ENCODE peak calls at places on chromosomes 3 and 15, in four cellular contexts. O, F, N and H are unnamed samples.

GRCh38 chr3:152071924-152072323 is 196.8 kb upstream of the MBNL1 start:
- DNase-seq in O (peak; percentile 46), F (peak; percentile 30), N (peak; percentile 19), H (no peak)

GRCh38 chr3:188194327-188194726 is 40.4 kb downstream of the LPP start:
- DNase-seq in O (no peak), F (no peak), N (no peak), H (no peak)

GRCh38 chr15:26838742-26839460 is 28.0 kb upstream of the GABRA5 start:
- DNase-seq in O (peak; percentile 68), F (peak; percentile 69), N (no peak), H (no peak)

GRCh38 chr15:99969261-99969960 is 236.2 kb upstream of the LYSMD4 start:
- DNase-seq in O (no peak), F (no peak), N (no peak), H (no peak)

GRCh38 chr3:57464011-57464410 is 80.1 kb downstream of the DNAH12 start:
- DNase-seq in O (no peak), F (no peak), N (no peak), H (no peak)

GRCh38 chr3:138187296-138188012 is at the start of gene ARMC8:
- DNase-seq in O (no peak), F (peak; percentile 56), N (peak; percentile 77), H (no peak)

GRCh38 chr3:66797916-66798560 is 200.1 kb upstream of the KBTBD8 start:
- DNase-seq in O (no peak), F (no peak), N (no peak), H (no peak)

GRCh38 chr15:87760915-87761314 is 495.6 kb downstream of the NTRK3 start:
- DNase-seq in O (no peak), F (no peak), N (no peak), H (no peak)

GRCh38 chr3:146967786-146968185 is 362.6 kb upstream of the PLSCR5 start:
- DNase-seq in O (no peak), F (no peak), N (no peak), H (no peak)

GRCh38 chr15:45919806-45920205 is 285.0 kb downstream of the SQOR start:
- DNase-seq in O (no peak), F (no peak), N (peak; percentile 32), H (no peak)

GRCh38 chr3:131658115-131658514 is 155.3 kb upstream of the MRPL3 start:
- DNase-seq in O (peak; percentile 4), F (no peak), N (peak; percentile 4), H (no peak)

GRCh38 chr3:60573494-60573893 is 677.8 kb downstream of the FHIT start:
- DNase-seq in O (no peak), F (no peak), N (no peak), H (no peak)

GRCh38 chr3:134253475-134254231 is 3.0 kb upstream of the RYK start:
- DNase-seq in O (no peak), F (no peak), N (no peak), H (no peak)

GRCh38 chr3:14876942-14877341 is 58.2 kb downstream of the FGD5 start:
- DNase-seq in O (no peak), F (no peak), N (no peak), H (no peak)

GRCh38 chr3:13617097-13617738 is 68.3 kb downstream of the FBLN2 start:
- DNase-seq in O (no peak), F (no peak), N (no peak), H (no peak)

GRCh38 chr15:88791637-88792036 is 11.6 kb upstream of the ACAN start:
- DNase-seq in O (no peak), F (no peak), N (no peak), H (no peak)

GRCh38 chr3:78244136-78244535 is 1204.2 kb downstream of the ROBO2 start:
- DNase-seq in O (no peak), F (no peak), N (no peak), H (no peak)

GRCh38 chr15:41926184-41927056 is 32.6 kb upstream of the SPTBN5 start:
- DNase-seq in O (no peak), F (no peak), N (peak; percentile 34), H (no peak)

GRCh38 chr15:60374628-60375081 is 23.1 kb downstream of the ANXA2 start:
- DNase-seq in O (no peak), F (peak; percentile 21), N (peak; percentile 98), H (no peak)
- TF ChIP-seq TARDBP in O (no peak), F (no peak), N (peak; percentile 55), H (no peak)

DNA sequence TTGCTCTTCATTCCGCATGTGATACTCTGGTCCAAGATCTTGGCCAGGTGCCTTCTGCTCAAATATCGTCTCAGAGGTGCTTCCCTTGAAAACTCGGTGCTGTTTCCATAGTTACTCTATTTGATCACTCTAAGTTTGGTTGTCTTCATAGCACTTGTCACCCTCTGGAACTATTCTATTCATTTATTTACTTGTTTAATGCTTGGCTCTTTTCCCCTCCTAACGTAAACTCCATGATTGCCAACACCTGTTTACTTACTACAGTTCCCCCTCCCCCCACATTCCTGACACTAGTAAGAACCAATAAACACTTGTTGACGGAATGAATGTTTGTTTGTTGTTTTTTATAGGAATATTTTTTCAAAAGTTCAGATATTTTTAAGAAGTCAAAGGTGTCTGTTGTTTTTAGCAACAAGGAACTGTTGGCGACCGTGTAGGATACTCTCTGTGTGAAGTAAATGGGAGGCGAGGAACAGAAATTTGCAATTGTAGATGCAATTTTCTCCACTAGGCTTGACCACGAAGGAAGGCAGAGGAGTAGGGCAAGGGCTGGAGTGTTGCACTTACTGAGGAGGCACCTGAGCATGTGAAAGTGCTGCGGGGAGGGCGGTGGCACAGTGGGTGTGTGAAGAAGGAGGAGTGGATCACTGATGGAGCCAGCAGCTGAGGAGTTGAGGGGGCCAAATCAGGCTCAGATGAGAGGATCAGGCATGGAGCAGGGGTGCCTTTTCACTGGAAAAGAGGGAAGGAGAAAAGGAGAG is 48.4 kb downstream of the MOBP start:
- DNase-seq in O (no peak), F (no peak), N (no peak), H (no peak)
- TF ChIP-seq TARDBP in O (no peak), F (no peak), N (no peak), H (no peak)

GRCh38 chr3:174973465-174973864 is 114.3 kb downstream of the NAALADL2 start:
- DNase-seq in O (no peak), F (no peak), N (peak; percentile 1), H (no peak)
- TF ChIP-seq TARDBP in O (no peak), F (no peak), N (no peak), H (no peak)

GRCh38 chr15:68274184-68274848 is 3.2 kb upstream of the FEM1B start:
- DNase-seq in O (no peak), F (no peak), N (no peak), H (no peak)

GRCh38 chr15:68268405-68268804 is 9.1 kb upstream of the FEM1B start:
- DNase-seq in O (no peak), F (no peak), N (no peak), H (no peak)

GRCh38 chr15:68272797-68273271 is 4.7 kb upstream of the FEM1B start:
- DNase-seq in O (no peak), F (no peak), N (no peak), H (no peak)

GRCh38 chr15:68275165-68275746 is 2.3 kb upstream of the FEM1B start:
- DNase-seq in O (no peak), F (no peak), N (peak; percentile 68), H (no peak)

DNA sequence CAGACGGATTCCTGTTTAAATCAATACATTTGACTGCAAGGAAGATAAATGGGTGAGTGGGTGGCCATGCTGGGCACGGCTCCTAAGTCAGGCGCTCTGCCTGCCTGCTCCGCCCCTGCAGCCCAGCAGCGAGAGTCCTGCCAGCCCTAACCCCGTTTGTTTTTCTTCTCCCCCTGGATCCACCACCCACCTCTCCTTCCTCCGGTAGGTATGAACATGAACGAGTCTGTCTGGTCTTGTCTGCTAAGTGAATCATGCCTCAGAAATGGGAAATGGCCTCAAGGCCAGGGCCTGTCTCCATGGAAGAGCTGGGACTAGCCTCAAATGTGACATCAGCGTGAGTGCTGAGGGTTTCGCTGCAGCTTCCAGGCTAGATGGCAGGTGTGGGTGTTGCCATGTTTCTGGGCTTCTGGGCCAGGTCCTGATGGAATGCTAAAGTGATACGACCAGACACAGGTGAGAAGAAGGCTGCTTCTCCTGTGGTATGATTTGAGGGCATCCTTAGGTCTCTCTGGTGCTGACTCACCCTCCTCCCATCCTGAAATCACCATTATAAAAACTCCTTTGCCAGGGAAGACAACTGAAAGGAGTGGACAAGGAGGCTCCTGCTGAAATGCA is 5.6 kb upstream of the FEM1B start:
- DNase-seq in O (no peak), F (peak; percentile 22), N (peak; percentile 63), H (no peak)
- TF ChIP-seq TARDBP in O (no peak), F (no peak), N (no peak), H (no peak)

DNA sequence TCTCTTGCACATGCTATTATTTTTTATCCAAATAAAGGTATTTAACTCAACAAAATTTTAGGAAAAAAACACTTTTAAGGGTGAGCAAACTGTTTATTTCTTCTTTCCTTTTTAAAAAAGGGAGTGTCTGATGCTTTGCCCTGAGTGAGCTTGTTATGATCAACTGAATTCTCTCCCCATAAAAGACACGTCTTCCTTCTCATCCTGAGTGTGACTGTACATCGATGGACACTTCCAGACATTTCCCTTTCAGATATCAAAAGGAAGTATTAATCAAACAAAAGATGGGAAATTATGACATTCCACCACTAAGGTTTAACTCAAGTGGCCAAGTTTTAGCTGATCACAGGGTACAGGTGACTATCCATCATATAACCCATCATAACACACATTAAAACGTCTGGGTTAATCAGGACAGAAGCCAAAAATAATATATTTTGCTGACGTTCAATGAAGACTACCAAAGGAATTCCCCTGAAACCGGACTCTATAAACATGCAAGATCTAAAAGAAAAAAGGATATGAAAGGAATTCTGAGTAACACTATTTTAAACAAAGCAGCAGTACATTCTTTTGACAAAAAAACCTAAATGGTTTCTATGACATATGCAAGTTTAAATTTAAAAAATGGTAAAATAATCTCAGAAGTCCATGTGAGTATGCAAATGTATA is 354.7 kb downstream of the MECOM start:
- DNase-seq in O (no peak), F (no peak), N (no peak), H (no peak)
- TF ChIP-seq TARDBP in O (no peak), F (no peak), N (no peak), H (no peak)

DNA sequence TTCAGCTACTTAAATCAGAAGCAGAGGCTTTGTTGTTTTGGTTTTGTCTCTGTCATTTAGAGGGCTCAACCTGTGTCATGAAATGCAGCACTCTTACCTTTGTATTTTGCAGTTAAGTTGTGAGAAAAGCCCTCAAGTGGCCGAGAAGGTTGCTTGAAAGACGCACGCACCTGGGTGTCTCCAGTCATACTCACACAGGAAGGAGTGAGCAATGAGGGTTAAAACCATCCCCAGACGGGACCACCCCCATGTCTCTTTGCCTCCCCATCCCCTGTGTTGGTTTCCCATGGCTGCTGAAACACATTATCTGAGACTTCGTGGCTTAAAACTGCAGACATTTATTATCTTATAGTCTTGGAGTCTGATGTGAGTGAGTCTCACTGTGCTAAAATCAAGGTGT is 376.1 kb upstream of the CFAP20DC start:
- DNase-seq in O (no peak), F (no peak), N (no peak), H (no peak)
- TF ChIP-seq TARDBP in O (no peak), F (no peak), N (no peak), H (no peak)

GRCh38 chr3:30743641-30744317 is 137.4 kb downstream of the TGFBR2 start:
- DNase-seq in O (no peak), F (no peak), N (no peak), H (no peak)
- TF ChIP-seq TARDBP in O (no peak), F (no peak), N (no peak), H (no peak)

GRCh38 chr3:194352631-194353290 is 1.6 kb upstream of the CPN2 start:
- DNase-seq in O (no peak), F (no peak), N (no peak), H (no peak)

GRCh38 chr3:194351080-194351672 is at the start of gene CPN2:
- DNase-seq in O (no peak), F (no peak), N (peak; percentile 77), H (no peak)

GRCh38 chr3:194348354-194348753 is 2.8 kb downstream of the CPN2 start:
- DNase-seq in O (no peak), F (no peak), N (no peak), H (no peak)

GRCh38 chr3:194351952-194352536 is 916 bp upstream of the CPN2 start:
- DNase-seq in O (no peak), F (no peak), N (no peak), H (no peak)

GRCh38 chr3:194350726-194351071 is 429 bp downstream of the CPN2 start:
- DNase-seq in O (no peak), F (no peak), N (no peak), H (no peak)
- TF ChIP-seq TARDBP in O (no peak), F (no peak), N (no peak), H (no peak)